ENCODE peak calls at places on chromosomes 12 and 14, in seven cellular contexts. A, X, W, O, Z, T and M are unnamed samples.

GRCh38 chr12:13835657-13836056 is 145.7 kb downstream of the GRIN2B start:
- DNase-seq in A (no peak), X (no peak), W (no peak), O (no peak), Z (no peak), T (no peak), M (no peak)

GRCh38 chr12:103505371-103506236 is 9.8 kb upstream of the C12orf42 start:
- DNase-seq in A (no peak), X (no peak), W (peak), O (no peak), Z (no peak), T (no peak), M (no peak)

GRCh38 chr14:76381817-76382494 is 6.0 kb downstream of the ESRRB start:
- DNase-seq in A (no peak), X (no peak), W (no peak), O (no peak), Z (no peak), T (no peak), M (no peak)

GRCh38 chr12:38664661-38665269 is 240.6 kb downstream of the CPNE8 start:
- DNase-seq in A (no peak), X (no peak), W (no peak), O (no peak), Z (no peak), T (no peak), M (no peak)

GRCh38 chr14:59177229-59177628 is 11.2 kb upstream of the DAAM1 start:
- DNase-seq in A (no peak), X (no peak), W (no peak), O (no peak), Z (no peak), T (no peak), M (no peak)

GRCh38 chr14:96705422-96706092 is 91.6 kb upstream of the VRK1 start:
- DNase-seq in A (no peak), X (no peak), W (no peak), O (no peak), Z (no peak), T (no peak), M (no peak)

GRCh38 chr12:50604640-50604920 is 99.8 kb downstream of the DIP2B start:
- DNase-seq in A (no peak), X (no peak), W (no peak), O (no peak), Z (no peak), T (no peak), M (no peak)

GRCh38 chr12:54413284-54414190 is 5.5 kb downstream of the ITGA5 start:
- DNase-seq in A (peak), X (peak), W (peak), O (peak), Z (peak), T (no peak), M (no peak)

GRCh38 chr12:89160716-89161123 is 191.6 kb downstream of the DUSP6 start:
- DNase-seq in A (no peak), X (peak), W (peak), O (peak), Z (peak), T (no peak), M (peak)

GRCh38 chr12:19970116-19970515 is 398.2 kb upstream of the PDE3A start:
- DNase-seq in A (no peak), X (no peak), W (peak), O (no peak), Z (no peak), T (no peak), M (peak)

GRCh38 chr12:63876980-63877379 is 32.5 kb downstream of the SRGAP1 start:
- DNase-seq in A (no peak), X (no peak), W (no peak), O (no peak), Z (no peak), T (no peak), M (no peak)

GRCh38 chr14:75303415-75303814 is 24.8 kb downstream of the FOS start:
- DNase-seq in A (no peak), X (peak), W (peak), O (peak), Z (peak), T (peak), M (no peak)

GRCh38 chr12:59843260-59843843 is 247.5 kb downstream of the SLC16A7 start:
- DNase-seq in A (no peak), X (no peak), W (no peak), O (no peak), Z (no peak), T (no peak), M (no peak)

GRCh38 chr12:19800884-19801283 is 361.6 kb downstream of the AEBP2 start:
- DNase-seq in A (no peak), X (no peak), W (peak), O (no peak), Z (no peak), T (no peak), M (no peak)

GRCh38 chr14:102849522-102850379 is 72.5 kb downstream of the TRAF3 start:
- DNase-seq in A (no peak), X (no peak), W (peak), O (no peak), Z (no peak), T (no peak), M (no peak)

GRCh38 chr12:16520328-16520727 is 85.6 kb downstream of the LMO3 start:
- DNase-seq in A (no peak), X (no peak), W (peak), O (no peak), Z (no peak), T (no peak), M (no peak)

DNA sequence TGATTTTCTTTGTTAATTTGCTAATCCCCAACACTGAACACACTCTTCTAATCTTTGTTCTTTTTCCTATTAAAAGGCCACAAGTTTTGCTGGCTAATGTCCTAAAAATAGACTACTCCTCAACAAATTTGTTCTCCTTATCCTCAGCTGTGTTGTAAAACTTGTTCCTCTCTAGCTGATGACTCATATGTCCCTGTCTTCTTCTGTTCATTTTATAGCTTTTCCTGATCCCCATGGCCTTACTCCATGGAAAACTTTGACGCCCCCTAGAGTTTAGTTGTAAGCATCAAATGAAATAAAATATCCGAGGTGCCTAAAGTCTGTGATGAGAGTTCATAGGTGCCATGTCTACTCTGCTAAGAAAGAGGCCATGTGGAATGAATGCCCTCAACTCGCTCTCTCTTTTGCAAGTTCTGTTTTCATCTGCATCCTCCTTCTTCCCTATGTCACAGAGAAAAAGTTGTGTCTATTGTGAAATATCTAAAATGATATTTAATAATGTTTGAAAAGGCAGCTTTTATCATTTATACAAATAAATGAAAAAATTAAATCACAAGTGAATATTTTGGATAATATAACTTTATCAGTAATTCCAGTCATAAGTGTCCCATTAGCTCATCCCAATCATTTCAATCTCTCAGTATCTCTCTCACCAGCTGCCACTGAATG is 237.9 kb downstream of the IPO8 start:
- DNase-seq in A (no peak), X (no peak), W (peak), O (no peak), Z (no peak), T (no peak), M (peak)
- TF ChIP-seq CTCF in A (no peak), X (no peak), W (peak), O (peak), Z (peak), T (peak), M (peak)

GRCh38 chr14:71311061-71311460 is 403.8 kb downstream of the PCNX1 start:
- DNase-seq in A (no peak), X (no peak), W (no peak), O (no peak), Z (no peak), T (no peak), M (no peak)

GRCh38 chr14:71308671-71309070 is 401.4 kb downstream of the PCNX1 start:
- DNase-seq in A (no peak), X (no peak), W (no peak), O (no peak), Z (no peak), T (no peak), M (no peak)

GRCh38 chr14:71304588-71305133 is 397.4 kb downstream of the PCNX1 start:
- DNase-seq in A (no peak), X (no peak), W (no peak), O (no peak), Z (no peak), T (no peak), M (no peak)

GRCh38 chr14:71314717-71315116 is 407.5 kb downstream of the PCNX1 start:
- DNase-seq in A (no peak), X (no peak), W (no peak), O (no peak), Z (no peak), T (no peak), M (no peak)

GRCh38 chr14:71309756-71310155 is 402.5 kb downstream of the PCNX1 start:
- DNase-seq in A (no peak), X (no peak), W (no peak), O (no peak), Z (no peak), T (no peak), M (no peak)
- TF ChIP-seq CTCF in A (no peak), X (no peak), W (no peak), O (no peak), Z (no peak), T (peak), M (no peak)

GRCh38 chr14:41623737-41624136 is 17.1 kb downstream of the LRFN5 start:
- DNase-seq in A (no peak), X (no peak), W (no peak), O (no peak), Z (no peak), T (no peak), M (no peak)
- TF ChIP-seq CTCF in A (no peak), X (no peak), W (no peak), O (no peak), Z (no peak), T (no peak), M (no peak)

DNA sequence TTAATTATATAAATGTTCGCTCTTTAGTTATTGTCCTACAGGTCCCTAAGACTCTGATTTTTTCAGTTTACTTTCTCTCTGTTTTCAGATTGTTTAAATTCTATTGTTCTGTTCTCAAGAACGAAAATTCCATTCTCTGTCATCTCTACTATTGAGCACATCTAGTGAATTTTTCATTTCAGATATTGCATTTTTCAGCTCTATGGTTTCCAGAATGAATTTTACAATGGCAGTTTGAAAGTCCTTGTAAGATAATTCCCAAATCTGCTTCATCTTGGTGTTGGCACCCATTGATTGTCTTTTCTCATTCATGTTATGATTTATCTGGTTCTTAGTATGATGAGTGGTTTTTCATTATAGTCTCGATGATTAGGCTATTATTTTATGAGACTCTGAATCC is 519.6 kb upstream of the LRFN5 start:
- DNase-seq in A (no peak), X (no peak), W (no peak), O (no peak), Z (no peak), T (no peak), M (no peak)
- TF ChIP-seq CTCF in A (no peak), X (no peak), W (no peak), O (no peak), Z (no peak), T (no peak), M (no peak)

DNA sequence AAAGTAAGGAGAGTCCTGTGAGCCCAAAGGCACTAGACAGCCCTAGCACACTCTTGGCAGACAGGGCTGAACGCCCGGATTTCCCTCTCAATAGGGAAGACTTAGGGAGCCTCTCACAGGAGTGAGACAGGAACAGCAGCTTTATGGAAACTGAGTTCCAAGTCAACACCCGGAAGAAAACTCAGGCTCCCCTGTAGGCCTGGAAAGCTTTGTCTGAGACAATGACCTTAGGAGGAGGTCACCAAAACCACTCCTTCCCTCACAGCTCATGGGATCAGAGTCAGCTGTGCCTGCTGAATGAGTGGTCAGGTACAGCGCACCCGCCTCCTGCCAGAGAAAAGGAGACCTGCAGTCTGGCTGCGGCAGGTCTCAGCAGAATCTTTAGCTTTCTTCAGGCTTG is 229.5 kb downstream of the CACNA1C start:
- DNase-seq in A (no peak), X (no peak), W (peak), O (no peak), Z (no peak), T (no peak), M (no peak)
- TF ChIP-seq CTCF in A (no peak), X (no peak), W (no peak), O (no peak), Z (peak), T (no peak), M (no peak)

DNA sequence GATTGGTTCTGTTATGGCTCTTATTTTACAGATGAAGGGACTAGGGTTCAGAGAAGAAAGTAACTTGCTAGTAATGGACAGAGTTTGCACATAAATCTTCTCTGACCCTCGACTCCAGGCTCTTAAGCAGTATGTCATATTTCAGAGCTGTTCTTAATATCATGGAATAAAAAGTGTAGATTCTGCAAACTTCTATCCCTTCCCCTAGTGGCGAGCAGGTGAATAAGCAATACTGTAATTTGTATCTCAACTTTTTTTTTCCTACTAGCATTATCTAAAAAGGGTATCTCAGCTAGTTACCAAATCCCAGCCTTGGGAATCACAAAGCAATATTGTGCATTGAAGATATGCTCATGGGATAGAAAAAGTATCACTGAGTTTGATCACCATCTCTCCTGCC is 83.2 kb downstream of the ANO4 start:
- DNase-seq in A (no peak), X (no peak), W (no peak), O (no peak), Z (no peak), T (no peak), M (no peak)
- TF ChIP-seq CTCF in A (no peak), X (no peak), W (no peak), O (no peak), Z (no peak), T (peak), M (peak)

DNA sequence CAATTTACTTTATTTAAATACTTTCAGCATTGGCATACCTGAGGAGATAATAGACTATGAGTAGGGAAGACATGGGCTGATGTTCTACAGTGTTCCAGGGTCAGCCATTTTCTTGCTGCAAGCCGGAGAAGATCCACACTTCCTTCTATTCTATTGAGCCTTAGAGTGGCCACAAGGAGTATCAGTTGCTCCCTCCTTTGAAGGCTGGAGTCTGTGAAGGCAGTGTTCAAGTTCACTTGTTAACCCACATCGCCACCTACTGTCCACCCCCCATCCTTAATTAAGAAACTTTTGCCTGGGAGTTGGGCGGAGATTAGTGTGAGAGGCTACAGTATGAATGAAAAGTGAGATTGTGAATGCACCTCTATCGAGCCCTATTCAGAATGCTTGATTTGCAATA is 666.6 kb downstream of the NRXN3 start:
- DNase-seq in A (no peak), X (peak), W (peak), O (no peak), Z (no peak), T (peak), M (no peak)
- TF ChIP-seq CTCF in A (no peak), X (peak), W (peak), O (peak), Z (peak), T (peak), M (peak)

GRCh38 chr14:91780452-91780851 is 48.6 kb upstream of the CATSPERB start:
- DNase-seq in A (no peak), X (no peak), W (no peak), O (no peak), Z (no peak), T (no peak), M (no peak)

DNA sequence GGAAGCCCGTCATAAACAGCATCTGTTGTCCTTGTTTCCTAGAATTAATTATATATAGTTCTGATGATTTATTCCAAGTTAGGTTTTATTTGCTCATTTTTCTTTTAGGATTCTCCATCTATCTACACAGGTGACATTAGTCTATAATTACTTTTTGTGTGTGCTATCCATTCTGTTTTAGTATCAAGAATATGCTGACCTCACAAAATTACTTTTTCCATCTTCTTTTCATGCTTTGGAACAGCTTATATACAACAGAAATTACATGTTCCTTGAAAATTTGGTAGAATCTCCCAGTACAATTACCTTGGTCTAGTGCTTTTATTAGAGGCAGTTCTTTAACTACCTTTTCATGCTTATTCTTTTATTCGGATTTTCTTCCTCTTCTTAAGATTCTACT is 54.3 kb upstream of the CATSPERB start:
- DNase-seq in A (no peak), X (no peak), W (no peak), O (no peak), Z (no peak), T (no peak), M (no peak)
- TF ChIP-seq CTCF in A (no peak), X (no peak), W (no peak), O (no peak), Z (no peak), T (no peak), M (no peak)

DNA sequence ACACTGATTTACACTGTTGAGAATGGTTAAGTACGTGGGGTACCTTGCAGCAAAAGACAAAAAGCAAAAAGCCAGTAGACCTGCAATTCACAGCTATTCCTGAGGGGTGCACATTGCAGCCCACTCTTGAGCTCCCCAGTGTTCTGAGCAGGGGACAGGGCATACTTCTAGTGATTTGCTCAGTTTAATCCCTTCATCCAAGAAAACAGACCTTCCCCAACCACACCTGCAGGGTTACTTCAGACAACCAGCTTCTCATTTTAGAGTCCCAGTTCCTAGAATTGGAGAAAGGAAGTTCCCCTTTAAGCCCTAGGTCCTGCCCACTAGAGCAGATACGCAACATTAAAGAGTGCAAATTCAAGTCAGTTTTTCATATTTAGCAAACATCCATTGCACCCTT is 3.6 kb upstream of the WSB2 start:
- DNase-seq in A (no peak), X (no peak), W (no peak), O (no peak), Z (no peak), T (no peak), M (no peak)
- TF ChIP-seq CTCF in A (peak), X (no peak), W (no peak), O (no peak), Z (no peak), T (peak), M (peak)

GRCh38 chr14:61196034-61196433 is 85.1 kb downstream of the TMEM30B start:
- DNase-seq in A (no peak), X (no peak), W (no peak), O (no peak), Z (no peak), T (no peak), M (no peak)
- TF ChIP-seq CTCF in A (no peak), X (no peak), W (no peak), O (no peak), Z (no peak), T (no peak), M (no peak)